ENCODE peak calls at places on chromosomes 2 and 18, in six cellular contexts. K is OCI-LY7; U is RPMI7951; D is colonic mucosa; F is RWPE1; V is stimulated activated CD8-positive, alpha-beta memory T cell treated with anti-CD3 and anti-CD28 coated beads, Interleukin-2, amount 100 ng/mL, for 48 hours. E is an unnamed sample.

GRCh38 chr2:86764661-86765307 is 25.9 kb downstream of the CD8A start:
- DNase-seq in K (peak), U (peak), D (no peak), F (peak), V (no peak), E (peak)

GRCh38 chr2:16031848-16032159 is 91.5 kb downstream of the MYCN start:
- DNase-seq in K (no peak), U (no peak), D (peak), F (no peak), V (no peak), E (no peak)

GRCh38 chr18:25561923-25562322 is 210.0 kb upstream of the ZNF521 start:
- DNase-seq in K (peak), U (peak), D (no peak), F (no peak), V (no peak), E (peak)

GRCh38 chr2:68214381-68214780 is 38.0 kb downstream of the PPP3R1 start:
- DNase-seq in K (no peak), U (no peak), D (no peak), F (no peak), V (no peak), E (no peak)

GRCh38 chr2:218026676-218027425 is 24.1 kb upstream of the TNS1 start:
- DNase-seq in K (no peak), U (no peak), D (no peak), F (no peak), V (no peak), E (no peak)

GRCh38 chr18:70423120-70423519 is 134.3 kb downstream of the SOCS6 start:
- DNase-seq in K (no peak), U (no peak), D (peak), F (no peak), V (no peak), E (no peak)

GRCh38 chr2:135037831-135038230 is 9.4 kb downstream of the MAP3K19 start:
- DNase-seq in K (no peak), U (no peak), D (no peak), F (no peak), V (no peak), E (peak)

GRCh38 chr2:86631846-86632485 is 8.3 kb upstream of the RNF103 start:
- DNase-seq in K (no peak), U (no peak), D (no peak), F (no peak), V (no peak), E (peak)

GRCh38 chr2:237695201-237695780 is 67.9 kb downstream of the LRRFIP1 start:
- DNase-seq in K (peak), U (peak), D (peak), F (peak), V (no peak), E (peak)

E was measured in EL.